ENCODE peak calls at places on chromosomes 12 and 14, in six cellular contexts. D is psoas muscle, U is sigmoid colon, L is tibial nerve, O is upper lobe of left lung, F is Peyer's patch. P is an unnamed sample.

GRCh38 chr12:79236920-79237319 is 372.3 kb downstream of the SYT1 start:
- DNase-seq in D (no peak), U (no peak), L (no peak), O (no peak), F (no peak), P (no peak)

GRCh38 chr12:107884769-107885694 is 110.5 kb downstream of the ASCL4 start:
- DNase-seq in D (no peak), U (peak; percentile 74), L (no peak), O (no peak), F (peak; percentile 78), P (no peak)

GRCh38 chr12:132523576-132524331 is 33.8 kb downstream of the FBRSL1 start:
- DNase-seq in D (peak; percentile 87), U (no peak), L (peak; percentile 55), O (peak; percentile 90), F (peak; percentile 89), P (peak; percentile 78)

GRCh38 chr14:38521591-38521990 is 265.7 kb upstream of the CLEC14A start:
- DNase-seq in D (no peak), U (no peak), L (no peak), O (no peak), F (no peak), P (no peak)

GRCh38 chr12:66352197-66352596 is 49.9 kb downstream of the HELB start:
- DNase-seq in D (no peak), U (no peak), L (no peak), O (no peak), F (no peak), P (no peak)

GRCh38 chr12:58306266-58306995 is 365.1 kb downstream of the ATP23 start:
- DNase-seq in D (no peak), U (no peak), L (no peak), O (no peak), F (no peak), P (no peak)

GRCh38 chr12:43551971-43552559 is at the start of gene ADAMTS20:
- DNase-seq in D (no peak), U (no peak), L (no peak), O (peak; percentile 66), F (no peak), P (no peak)

GRCh38 chr14:104598461-104599273 is 5.9 kb downstream of the TMEM179 start:
- DNase-seq in D (peak; percentile 46), U (no peak), L (no peak), O (peak; percentile 26), F (no peak), P (no peak)

GRCh38 chr12:105705765-105706164 is 375.3 kb downstream of the C12orf75 start:
- DNase-seq in D (no peak), U (peak; percentile 69), L (peak; percentile 24), O (no peak), F (peak; percentile 54), P (no peak)

DNA sequence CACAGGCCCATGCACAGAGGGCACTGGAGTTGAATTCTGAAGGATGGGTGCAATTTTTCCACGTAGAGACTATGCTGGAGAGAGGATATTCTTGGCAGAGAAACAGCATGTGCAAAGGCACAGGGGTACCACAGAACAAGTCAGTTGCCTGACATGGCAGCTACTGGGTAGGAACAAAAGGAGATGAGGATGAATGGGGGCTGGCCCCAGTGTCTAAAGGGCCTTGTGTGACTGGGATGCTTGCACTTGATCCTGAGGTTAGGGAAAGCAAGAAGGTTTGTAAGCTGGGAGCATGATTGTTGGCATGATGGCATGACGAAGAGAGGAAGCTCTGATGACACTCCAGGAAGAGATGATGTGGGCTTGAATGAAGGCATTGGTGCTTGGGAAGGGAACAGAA is 139.1 kb downstream of the ZFP36L1 start:
- DNase-seq in D (no peak), U (no peak), L (no peak), O (no peak), F (no peak), P (no peak)
- TF ChIP-seq CTCF in D (no peak), U (no peak), L (no peak), O (no peak), F (no peak), P (no peak)

DNA sequence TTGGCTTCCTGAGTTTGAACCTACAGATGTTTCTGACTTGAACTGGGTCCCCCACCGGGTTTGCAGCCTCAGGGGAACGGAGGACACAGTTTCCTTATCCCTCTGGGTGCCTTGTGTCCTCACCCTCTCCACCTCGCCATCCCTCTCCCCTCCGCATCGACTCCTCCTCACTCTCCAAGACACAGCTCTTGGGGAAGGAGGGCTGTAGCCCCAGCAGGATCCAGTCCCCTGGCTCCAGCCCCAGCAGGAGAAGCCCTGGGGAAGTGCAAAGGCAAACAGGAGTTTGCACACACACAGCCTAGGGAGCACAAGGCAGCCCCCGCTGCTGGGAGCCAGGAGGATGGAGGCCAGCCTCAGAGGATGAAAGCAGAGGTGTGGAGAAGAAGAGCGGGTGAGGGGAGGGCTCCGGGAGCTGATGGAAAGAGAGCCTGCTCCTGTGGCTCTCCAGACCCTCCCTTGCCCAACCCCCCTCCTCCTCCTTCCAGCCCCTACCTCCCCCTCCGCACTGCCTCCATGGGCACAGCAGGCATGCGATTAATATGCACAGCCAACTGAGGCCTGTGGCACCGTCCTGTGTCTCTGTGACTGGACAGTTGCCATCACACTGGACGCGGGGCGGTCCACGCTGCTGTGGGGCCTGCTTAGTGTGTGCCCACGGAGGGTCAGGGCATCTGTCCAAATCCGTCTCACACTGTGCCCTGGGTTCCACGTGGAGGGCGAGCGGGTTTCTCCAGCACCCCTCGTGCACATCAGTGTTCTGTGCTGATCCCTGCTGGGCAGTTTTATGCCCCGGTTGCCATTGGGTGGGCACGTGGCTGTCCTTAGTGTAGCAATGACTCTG is 193.7 kb upstream of the DIO3 start:
- DNase-seq in D (peak; percentile 29), U (peak; percentile 66), L (no peak), O (peak; percentile 73), F (no peak), P (no peak)
- H3K27me3 ChIP-seq in D (peaks cover 3% of the 10 kb centered on the region), U (no peaks in the 10 kb centered on the region), L (no peaks in the 10 kb centered on the region), O (no peaks in the 10 kb centered on the region), F (no peaks in the 10 kb centered on the region), P (peaks cover 5% of the 10 kb centered on the region)

GRCh38 chr14:90523961-90524875 is 127.4 kb downstream of the CALM1 start:
- DNase-seq in D (no peak), U (no peak), L (no peak), O (no peak), F (no peak), P (no peak)
- TF ChIP-seq CTCF in D (no peak), U (no peak), L (no peak), O (no peak), F (no peak), P (no peak)

GRCh38 chr12:16603916-16604575 is 1.9 kb downstream of the LMO3 start:
- DNase-seq in D (no peak), U (no peak), L (no peak), O (no peak), F (no peak), P (no peak)

GRCh38 chr12:16603265-16603915 is 2.6 kb downstream of the LMO3 start:
- DNase-seq in D (no peak), U (no peak), L (no peak), O (no peak), F (no peak), P (no peak)

GRCh38 chr12:16605666-16606116 is 271 bp downstream of the LMO3 start:
- DNase-seq in D (no peak), U (peak; percentile 66), L (no peak), O (peak; percentile 45), F (no peak), P (no peak)

GRCh38 chr12:16606117-16606200 is at the start of gene LMO3:
- DNase-seq in D (no peak), U (no peak), L (no peak), O (no peak), F (no peak), P (no peak)

GRCh38 chr12:16604853-16605252 is 1.1 kb downstream of the LMO3 start:
- DNase-seq in D (no peak), U (peak; percentile 76), L (no peak), O (peak; percentile 54), F (no peak), P (no peak)
- H3K27me3 ChIP-seq in D (peaks cover 4% of the 10 kb centered on the region), U (no peaks in the 10 kb centered on the region), L (no peaks in the 10 kb centered on the region), O (no peaks in the 10 kb centered on the region), F (no peaks in the 10 kb centered on the region), P (peaks cover 44% of the 10 kb centered on the region)

P was measured in CD4-positive, alpha-beta T cell.